ENCODE peak calls at places on chromosomes 2 and 18, in four cellular contexts. X is naive thymus-derived CD4-positive, alpha-beta T cell; S is MCF 10A; W is IMR-90. H is an unnamed sample.

GRCh38 chr18:25560369-25560768 is 208.4 kb upstream of the ZNF521 start:
- DNase-seq in X (no peak), S (no peak), W (no peak), H (no peak)

GRCh38 chr2:186099772-186100171 is 361.2 kb downstream of the FSIP2 start:
- DNase-seq in X (no peak), S (no peak), W (no peak), H (no peak)

GRCh38 chr2:153811516-153811915 is 60.2 kb upstream of the GALNT13 start:
- DNase-seq in X (no peak), S (no peak), W (no peak), H (no peak)

GRCh38 chr2:9333591-9334171 is 89.6 kb downstream of the ITGB1BP1 start:
- DNase-seq in X (no peak), S (peak), W (peak), H (peak)

GRCh38 chr2:75494137-75494769 is 66.5 kb downstream of the EVA1A start:
- DNase-seq in X (no peak), S (peak), W (peak), H (no peak)

GRCh38 chr2:137928547-137929503 is 35.4 kb upstream of the HNMT start:
- DNase-seq in X (no peak), S (no peak), W (peak), H (no peak)

GRCh38 chr2:145597809-145598208 is 1077.9 kb upstream of the ZEB2 start:
- DNase-seq in X (no peak), S (peak), W (peak), H (no peak)

GRCh38 chr18:59220784-59221765 is 1.1 kb downstream of the GRP start:
- DNase-seq in X (no peak), S (no peak), W (no peak), H (no peak)

GRCh38 chr18:8744656-8745055 is 39.3 kb downstream of the MTCL1 start:
- DNase-seq in X (peak), S (no peak), W (peak), H (no peak)

GRCh38 chr2:38930600-38930999 is 40.9 kb downstream of the ARHGEF33 start:
- DNase-seq in X (no peak), S (no peak), W (no peak), H (no peak)

GRCh38 chr2:156115338-156115737 is 217.2 kb downstream of the NR4A2 start:
- DNase-seq in X (no peak), S (peak), W (no peak), H (no peak)

GRCh38 chr2:229660951-229661350 is 53.4 kb downstream of the DNER start:
- DNase-seq in X (no peak), S (peak), W (no peak), H (no peak)

GRCh38 chr2:149258531-149258930 is 71.9 kb upstream of the LYPD6 start:
- DNase-seq in X (no peak), S (peak), W (no peak), H (peak)

GRCh38 chr2:2848621-2849443 is 517.8 kb upstream of the MYT1L start:
- DNase-seq in X (no peak), S (no peak), W (no peak), H (no peak)

GRCh38 chr18:45589559-45590041 is 25.7 kb upstream of the SLC14A2 start:
- DNase-seq in X (no peak), S (peak), W (peak), H (no peak)

GRCh38 chr2:165539985-165540384 is 70.5 kb downstream of the CSRNP3 start:
- DNase-seq in X (no peak), S (no peak), W (no peak), H (peak)

GRCh38 chr2:199303814-199304213 is 153.9 kb downstream of the SATB2 start:
- DNase-seq in X (no peak), S (peak), W (peak), H (no peak)

GRCh38 chr2:105129722-105130232 is 91.9 kb downstream of the MRPS9 start:
- DNase-seq in X (no peak), S (no peak), W (no peak), H (no peak)

GRCh38 chr2:225282858-225283693 is 116.4 kb upstream of the NYAP2 start:
- DNase-seq in X (peak), S (peak), W (peak), H (no peak)

GRCh38 chr2:8796878-8797550 is 40.4 kb downstream of the KIDINS220 start:
- DNase-seq in X (no peak), S (no peak), W (no peak), H (no peak)

GRCh38 chr2:42089340-42089925 is 41.6 kb downstream of the PKDCC start:
- DNase-seq in X (peak), S (peak), W (peak), H (no peak)

GRCh38 chr18:33841221-33841967 is 263.4 kb downstream of the ASXL3 start:
- DNase-seq in X (no peak), S (no peak), W (no peak), H (no peak)

GRCh38 chr2:124566518-124566970 is 541.5 kb downstream of the CNTNAP5 start:
- DNase-seq in X (no peak), S (peak), W (no peak), H (peak)

GRCh38 chr2:27407798-27408491 is 1.4 kb downstream of the PPM1G start:
- DNase-seq in X (no peak), S (peak), W (peak), H (no peak)

GRCh38 chr2:222919841-222920609 is 59.2 kb downstream of the ACSL3 start:
- DNase-seq in X (no peak), S (peak), W (peak), H (no peak)

GRCh38 chr2:10303174-10303633 is 500 bp downstream of the HPCAL1 start:
- DNase-seq in X (no peak), S (no peak), W (no peak), H (no peak)

GRCh38 chr2:229378386-229378785 is 107.3 kb upstream of the PID1 start:
- DNase-seq in X (no peak), S (no peak), W (no peak), H (no peak)

GRCh38 chr18:73908323-73908722 is 239.3 kb downstream of the FBXO15 start:
- DNase-seq in X (no peak), S (peak), W (peak), H (no peak)

GRCh38 chr2:130795431-130795830 is 40.1 kb downstream of the AMER3 start:
- DNase-seq in X (no peak), S (no peak), W (no peak), H (no peak)

GRCh38 chr2:63654959-63655358 is 66.2 kb downstream of the MDH1 start:
- DNase-seq in X (no peak), S (peak), W (no peak), H (no peak)

GRCh38 chr2:197174539-197175094 is 136.0 kb downstream of the ANKRD44 start:
- DNase-seq in X (no peak), S (no peak), W (peak), H (no peak)

GRCh38 chr2:38806001-38806400 is 28.0 kb downstream of the GEMIN6 start:
- DNase-seq in X (no peak), S (no peak), W (no peak), H (no peak)

GRCh38 chr2:23651187-23651983 is 266.4 kb downstream of the KLHL29 start:
- DNase-seq in X (no peak), S (peak), W (peak), H (no peak)

GRCh38 chr18:58580623-58581022 is 48.3 kb downstream of the ALPK2 start:
- DNase-seq in X (no peak), S (peak), W (peak), H (no peak)

GRCh38 chr2:74333175-74333574 is 10.0 kb downstream of the SLC4A5 start:
- DNase-seq in X (no peak), S (peak), W (peak), H (no peak)

GRCh38 chr2:215888680-215889079 is 124.7 kb downstream of the MREG start:
- DNase-seq in X (no peak), S (no peak), W (no peak), H (no peak)

GRCh38 chr2:185689906-185690539 is 48.6 kb upstream of the FSIP2 start:
- DNase-seq in X (no peak), S (peak), W (no peak), H (no peak)

GRCh38 chr2:15939854-15940660 is at the start of gene MYCN:
- DNase-seq in X (peak), S (peak), W (no peak), H (no peak)

GRCh38 chr2:67462741-67463496 is 65.8 kb downstream of the ETAA1 start:
- DNase-seq in X (no peak), S (peak), W (no peak), H (no peak)